ENCODE peak calls at places on chromosome 1, in ten cellular contexts. N is activated CD8-positive, alpha-beta memory T cell treated with anti-CD3 and anti-CD28 coated beads, Interleukin-2, amount 50 U/mL, for 48 hours; U is T-helper 1 cell; D is B cell; T is NCI-H69; A is GM03348; S is stimulated activated CD4-positive, alpha-beta T cell treated with anti-CD3 and anti-CD28 coated beads, Interleukin-2, amount 100 ng/mL, for 24 hours; L is GM23338; G is transverse colon; J is stimulated activated CD8-positive, alpha-beta memory T cell treated with anti-CD3 and anti-CD28 coated beads, Interleukin-7, amount 100 ng/mL, for 24 hours. Z is an unnamed sample.

GRCh38 chr1:1083181-1084027 is 9.3 kb upstream of the RNF223 start:
- DNase-seq in N (no peak), U (no peak), D (peak), T (no peak), A (no peak), S (no peak), L (no peak), G (peak), J (no peak), Z (no peak)

GRCh38 chr1:203346060-203346754 is 4.7 kb downstream of the FMOD start:
- DNase-seq in N (no peak), U (no peak), D (no peak), T (peak), A (no peak), S (no peak), L (no peak), G (no peak), J (no peak), Z (no peak)

GRCh38 chr1:223831755-223832636 is 13.8 kb downstream of the TP53BP2 start:
- DNase-seq in N (no peak), U (no peak), D (no peak), T (no peak), A (peak), S (no peak), L (no peak), G (no peak), J (no peak), Z (no peak)

GRCh38 chr1:25705699-25706098 is 89.1 kb downstream of the MAN1C1 start:
- DNase-seq in N (no peak), U (no peak), D (no peak), T (no peak), A (no peak), S (no peak), L (no peak), G (no peak), J (no peak), Z (no peak)

GRCh38 chr1:234683856-234684632 is 74.1 kb upstream of the IRF2BP2 start:
- DNase-seq in N (no peak), U (no peak), D (no peak), T (peak), A (peak), S (no peak), L (peak), G (peak), J (no peak), Z (peak)

GRCh38 chr1:84103197-84103992 is 40.7 kb upstream of the PRKACB start:
- DNase-seq in N (no peak), U (no peak), D (no peak), T (peak), A (peak), S (no peak), L (peak), G (peak), J (no peak), Z (no peak)

GRCh38 chr1:2046225-2046917 is 3.8 kb upstream of the PRKCZ start:
- DNase-seq in N (peak), U (no peak), D (peak), T (peak), A (peak), S (peak), L (peak), G (peak), J (peak), Z (no peak)

GRCh38 chr1:156898971-156899657 is 5.6 kb downstream of the PEAR1 start:
- DNase-seq in N (no peak), U (no peak), D (no peak), T (no peak), A (no peak), S (no peak), L (no peak), G (no peak), J (no peak), Z (no peak)

GRCh38 chr1:147273409-147274307 is 31.2 kb downstream of the CHD1L start:
- DNase-seq in N (no peak), U (no peak), D (peak), T (peak), A (peak), S (no peak), L (peak), G (no peak), J (no peak), Z (no peak)

GRCh38 chr1:87318056-87318650 is 10.5 kb upstream of the LMO4 start:
- DNase-seq in N (no peak), U (no peak), D (no peak), T (no peak), A (no peak), S (no peak), L (no peak), G (no peak), J (no peak), Z (no peak)

GRCh38 chr1:116956378-116956777 is 45.2 kb upstream of the CD101 start:
- DNase-seq in N (no peak), U (no peak), D (no peak), T (peak), A (no peak), S (no peak), L (no peak), G (no peak), J (no peak), Z (no peak)

GRCh38 chr1:232974971-232975370 is 24.6 kb downstream of the NTPCR start:
- DNase-seq in N (no peak), U (no peak), D (no peak), T (no peak), A (no peak), S (no peak), L (no peak), G (no peak), J (no peak), Z (no peak)

GRCh38 chr1:156124557-156125483 is 10.3 kb downstream of the LMNA start:
- DNase-seq in N (no peak), U (no peak), D (no peak), T (peak), A (peak), S (no peak), L (peak), G (peak), J (no peak), Z (peak)

GRCh38 chr1:87715052-87715451 is 386.4 kb downstream of the LMO4 start:
- DNase-seq in N (no peak), U (no peak), D (no peak), T (no peak), A (no peak), S (no peak), L (no peak), G (no peak), J (no peak), Z (no peak)

GRCh38 chr1:65264197-65264929 is 45.0 kb upstream of the DNAJC6 start:
- DNase-seq in N (no peak), U (no peak), D (no peak), T (peak), A (peak), S (peak), L (peak), G (no peak), J (no peak), Z (no peak)

GRCh38 chr1:61605607-61606321 is 119.2 kb downstream of the TM2D1 start:
- DNase-seq in N (no peak), U (no peak), D (no peak), T (no peak), A (peak), S (no peak), L (no peak), G (no peak), J (no peak), Z (no peak)

GRCh38 chr1:47997289-47998200 is at the start of gene TRABD2B:
- DNase-seq in N (peak), U (peak), D (peak), T (peak), A (peak), S (peak), L (peak), G (peak), J (peak), Z (no peak)

GRCh38 chr1:172499636-172500141 is 33.3 kb upstream of the SUCO start:
- DNase-seq in N (no peak), U (no peak), D (no peak), T (no peak), A (peak), S (no peak), L (no peak), G (peak), J (no peak), Z (peak)

GRCh38 chr1:19423130-19423529 is 62.2 kb downstream of the CAPZB start:
- DNase-seq in N (no peak), U (no peak), D (no peak), T (peak), A (no peak), S (no peak), L (no peak), G (no peak), J (no peak), Z (no peak)

GRCh38 chr1:68904472-68904871 is 407.6 kb upstream of the DEPDC1 start:
- DNase-seq in N (no peak), U (no peak), D (no peak), T (no peak), A (no peak), S (no peak), L (peak), G (no peak), J (no peak), Z (no peak)

GRCh38 chr1:211833174-211833820 is 2.7 kb upstream of the LPGAT1 start:
- DNase-seq in N (no peak), U (no peak), D (no peak), T (peak), A (no peak), S (peak), L (no peak), G (no peak), J (no peak), Z (no peak)

GRCh38 chr1:39857479-39857878 is 25.8 kb downstream of the TRIT1 start:
- DNase-seq in N (no peak), U (no peak), D (no peak), T (no peak), A (no peak), S (no peak), L (no peak), G (no peak), J (no peak), Z (no peak)

GRCh38 chr1:54173681-54174080 is 20.9 kb upstream of the CDCP2 start:
- DNase-seq in N (no peak), U (no peak), D (no peak), T (peak), A (no peak), S (no peak), L (no peak), G (no peak), J (no peak), Z (no peak)

GRCh38 chr1:44677201-44677520 is 2.6 kb downstream of the ARMH1 start:
- DNase-seq in N (no peak), U (no peak), D (no peak), T (peak), A (peak), S (no peak), L (peak), G (no peak), J (no peak), Z (peak)

GRCh38 chr1:28973850-28974841 is 59.8 kb downstream of the EPB41 start:
- DNase-seq in N (no peak), U (no peak), D (no peak), T (no peak), A (peak), S (no peak), L (no peak), G (no peak), J (no peak), Z (no peak)

GRCh38 chr1:224851210-224851849 is 78.1 kb upstream of the DNAH14 start:
- DNase-seq in N (peak), U (peak), D (peak), T (peak), A (peak), S (peak), L (peak), G (peak), J (peak), Z (no peak)

GRCh38 chr1:110628356-110629105 is 22.4 kb upstream of the KCNA2 start:
- DNase-seq in N (no peak), U (no peak), D (no peak), T (no peak), A (no peak), S (no peak), L (no peak), G (no peak), J (no peak), Z (no peak)

Z was measured in CD14-positive monocyte.